ENCODE peak calls at places on chromosomes 4 and X, in nine cellular contexts. G is RKO; R is tibial artery; Q is adipocyte; F is T-helper 1 cell; K is A549; W is central memory CD4-positive, alpha-beta T cell; B is SK-N-MC; P is right atrium auricular region. V is an unnamed sample.

GRCh38 chr4:3204021-3204431 is 44.9 kb upstream of the MSANTD1 start:
- DNase-seq in G (no peak), R (peak; percentile 57), Q (peak; percentile 77), F (no peak), K (no peak), W (no peak), B (no peak), P (no peak), V (peak; percentile 74)

GRCh38 chr4:14218641-14219040 is 591.1 kb upstream of the BOD1L1 start:
- DNase-seq in G (no peak), R (no peak), Q (no peak), F (no peak), K (no peak), W (no peak), B (no peak), P (no peak), V (no peak)

GRCh38 chr4:9979101-9979815 is 42.0 kb downstream of the SLC2A9 start:
- DNase-seq in G (no peak), R (no peak), Q (no peak), F (no peak), K (no peak), W (no peak), B (no peak), P (peak; percentile 51), V (no peak)

GRCh38 chr4:26076896-26077295 is 162.9 kb downstream of the SMIM20 start:
- DNase-seq in G (peak; percentile 64), R (no peak), Q (no peak), F (no peak), K (no peak), W (no peak), B (no peak), P (no peak), V (no peak)

GRCh38 chr4:112173593-112174559 is 28.6 kb downstream of the FAM241A start:
- DNase-seq in G (no peak), R (no peak), Q (no peak), F (no peak), K (no peak), W (no peak), B (no peak), P (no peak), V (no peak)

GRCh38 chrX:49879656-49880277 is 483 bp downstream of the USP27X start:
- DNase-seq in G (peak; percentile 4), R (no peak), Q (peak; percentile 14), F (no peak), K (no peak), W (no peak), B (no peak), P (no peak), V (no peak)

GRCh38 chrX:47498411-47498810 is 15.4 kb upstream of the ZNF41 start:
- DNase-seq in G (no peak), R (no peak), Q (no peak), F (no peak), K (no peak), W (no peak), B (no peak), P (no peak), V (no peak)

GRCh38 chrX:526295-527224 is 104.0 kb upstream of the SHOX start:
- DNase-seq in G (peak; percentile 48), R (no peak), Q (no peak), F (no peak), K (peak; percentile 92), W (no peak), B (no peak), P (no peak), V (no peak)

GRCh38 chr4:40462326-40462725 is 127.2 kb downstream of the CHRNA9 start:
- DNase-seq in G (no peak), R (no peak), Q (no peak), F (no peak), K (no peak), W (no peak), B (no peak), P (no peak), V (no peak)

GRCh38 chr4:162659716-162660115 is 495.9 kb upstream of the FSTL5 start:
- DNase-seq in G (no peak), R (no peak), Q (no peak), F (no peak), K (no peak), W (no peak), B (no peak), P (no peak), V (no peak)

GRCh38 chrX:45557390-45557789 is 356.7 kb upstream of the DIPK2B start:
- DNase-seq in G (peak; percentile 45), R (no peak), Q (peak; percentile 17), F (no peak), K (peak; percentile 24), W (no peak), B (no peak), P (no peak), V (no peak)

GRCh38 chrX:49878128-49878833 is 1.0 kb upstream of the USP27X start:
- DNase-seq in G (no peak), R (no peak), Q (no peak), F (no peak), K (no peak), W (no peak), B (no peak), P (no peak), V (peak; percentile 14)

GRCh38 chrX:53717205-53717604 is 30.7 kb upstream of the HUWE1 start:
- DNase-seq in G (no peak), R (no peak), Q (no peak), F (no peak), K (no peak), W (no peak), B (no peak), P (no peak), V (no peak)

GRCh38 chrX:79268788-79269187 is 98.3 kb downstream of the ITM2A start:
- DNase-seq in G (peak; percentile 14), R (no peak), Q (no peak), F (no peak), K (no peak), W (no peak), B (no peak), P (no peak), V (no peak)

GRCh38 chr4:108172231-108172779 is 3.6 kb upstream of the LEF1 start:
- DNase-seq in G (no peak), R (no peak), Q (no peak), F (no peak), K (no peak), W (peak; percentile 11), B (no peak), P (no peak), V (no peak)

GRCh38 chr4:174023641-174024040 is 259.8 kb downstream of the FBXO8 start:
- DNase-seq in G (peak; percentile 20), R (no peak), Q (no peak), F (no peak), K (no peak), W (no peak), B (no peak), P (no peak), V (no peak)

GRCh38 chr4:47639531-47639930 is 154.5 kb downstream of the ATP10D start:
- DNase-seq in G (peak; percentile 62), R (no peak), Q (no peak), F (no peak), K (no peak), W (no peak), B (no peak), P (no peak), V (no peak)

GRCh38 chr4:77073981-77074865 is 1.6 kb downstream of the CCNI start:
- DNase-seq in G (peak; percentile 18), R (no peak), Q (peak; percentile 50), F (no peak), K (no peak), W (no peak), B (no peak), P (no peak), V (no peak)

GRCh38 chr4:52693492-52693891 is 34.4 kb upstream of the USP46 start:
- DNase-seq in G (no peak), R (no peak), Q (no peak), F (no peak), K (no peak), W (no peak), B (no peak), P (no peak), V (no peak)

GRCh38 chrX:108601276-108601675 is 135.1 kb downstream of the IRS4 start:
- DNase-seq in G (no peak), R (no peak), Q (no peak), F (no peak), K (no peak), W (no peak), B (no peak), P (no peak), V (no peak)

GRCh38 chr4:145956288-145956890 is 17.8 kb upstream of the ZNF827 start:
- DNase-seq in G (peak; percentile 41), R (no peak), Q (peak; percentile 73), F (peak; percentile 17), K (peak; percentile 48), W (peak; percentile 15), B (no peak), P (no peak), V (no peak)

GRCh38 chrX:71543316-71543715 is 10.4 kb downstream of the OGT start:
- DNase-seq in G (peak; percentile 90), R (no peak), Q (peak; percentile 60), F (no peak), K (peak; percentile 29), W (no peak), B (no peak), P (no peak), V (no peak)

GRCh38 chr4:77669911-77670590 is 64.4 kb downstream of the CXCL13 start:
- DNase-seq in G (no peak), R (no peak), Q (no peak), F (no peak), K (no peak), W (no peak), B (no peak), P (no peak), V (no peak)

GRCh38 chrX:30816079-30816478 is 73.0 kb downstream of the TAB3 start:
- DNase-seq in G (no peak), R (no peak), Q (no peak), F (no peak), K (no peak), W (no peak), B (no peak), P (no peak), V (no peak)

GRCh38 chr4:2007804-2008670 is 737 bp downstream of the NELFA start:
- DNase-seq in G (no peak), R (no peak), Q (peak; percentile 60), F (no peak), K (no peak), W (no peak), B (no peak), P (no peak), V (no peak)

GRCh38 chr4:60452259-60452658 is 747.9 kb upstream of the ADGRL3 start:
- DNase-seq in G (no peak), R (no peak), Q (no peak), F (no peak), K (no peak), W (no peak), B (no peak), P (no peak), V (no peak)

GRCh38 chrX:53184836-53185235 is 40.2 kb downstream of the KDM5C start:
- DNase-seq in G (peak; percentile 15), R (no peak), Q (peak; percentile 43), F (no peak), K (no peak), W (no peak), B (no peak), P (no peak), V (no peak)

GRCh38 chr4:107376293-107376692 is 340.2 kb upstream of the DKK2 start:
- DNase-seq in G (no peak), R (no peak), Q (no peak), F (no peak), K (no peak), W (no peak), B (no peak), P (no peak), V (no peak)

GRCh38 chrX:108313662-108314061 is 124.6 kb downstream of the COL4A6 start:
- DNase-seq in G (peak; percentile 40), R (no peak), Q (no peak), F (no peak), K (peak; percentile 43), W (no peak), B (no peak), P (no peak), V (no peak)

GRCh38 chr4:67456577-67457196 is 88.6 kb downstream of the CENPC start:
- DNase-seq in G (no peak), R (no peak), Q (no peak), F (no peak), K (no peak), W (no peak), B (no peak), P (no peak), V (no peak)

GRCh38 chr4:157389751-157390150 is 169.2 kb downstream of the GRIA2 start:
- DNase-seq in G (no peak), R (no peak), Q (no peak), F (no peak), K (no peak), W (no peak), B (no peak), P (no peak), V (no peak)

V was measured in uterus.